ENCODE peak calls at places on chromosomes 12 and 14, in eight cellular contexts. M is NB4, A is uterus, B is H54, Y is A549, E is ovary, C is body of pancreas, R is transverse colon. Q is an unnamed sample.

GRCh38 chr12:94134226-94134795 is 14.1 kb upstream of the PLXNC1 start:
- DNase-seq in C (no peak), Y (peak; percentile 71), E (no peak), M (peak; percentile 76), R (no peak), B (peak; percentile 54), A (peak; percentile 25), Q (no peak)

GRCh38 chr12:70609739-70610491 is 27.3 kb downstream of the PTPRB start:
- DNase-seq in R (peak; percentile 74), C (peak; percentile 25), Y (peak; percentile 21), A (peak; percentile 45), E (no peak), B (peak; percentile 38), M (no peak), Q (peak; percentile 89)

GRCh38 chr14:64232095-64232830 is 61.9 kb downstream of the ESR2 start:
- DNase-seq in B (peak; percentile 63), M (peak; percentile 52), C (no peak), A (no peak), Y (no peak), R (no peak), E (no peak), Q (peak; percentile 46)

GRCh38 chr12:54421175-54421872 is 2.3 kb upstream of the ITGA5 start:
- DNase-seq in E (no peak), R (peak; percentile 62), C (peak; percentile 42), A (peak; percentile 95), Y (no peak), B (no peak), M (no peak), Q (peak; percentile 84)

GRCh38 chr14:33317675-33318074 is 379.0 kb downstream of the NPAS3 start:
- DNase-seq in M (no peak), B (no peak), Y (no peak), E (no peak), C (no peak), A (no peak), R (no peak), Q (no peak)

GRCh38 chr14:58884442-58884841 is 246.7 kb downstream of the DACT1 start:
- DNase-seq in C (no peak), R (no peak), E (no peak), B (no peak), A (no peak), M (peak; percentile 2), Y (no peak), Q (no peak)

GRCh38 chr12:116962197-116962596 is 51.4 kb downstream of the FBXW8 start:
- DNase-seq in R (no peak), C (no peak), M (peak; percentile 63), Y (no peak), B (no peak), A (no peak), E (no peak), Q (no peak)

GRCh38 chr14:91882369-91882768 is 15.0 kb upstream of the TC2N start:
- DNase-seq in R (no peak), B (no peak), A (no peak), Y (no peak), E (no peak), M (no peak), C (no peak), Q (no peak)

GRCh38 chr14:80456200-80456599 is 244.9 kb upstream of the DIO2 start:
- DNase-seq in C (no peak), R (no peak), Y (no peak), M (no peak), B (no peak), A (no peak), E (no peak), Q (no peak)

GRCh38 chr14:70999117-70999516 is 91.9 kb downstream of the PCNX1 start:
- DNase-seq in B (no peak), M (peak; percentile 28), A (no peak), C (no peak), R (no peak), E (no peak), Y (no peak), Q (no peak)

GRCh38 chr14:55777867-55778266 is 197.9 kb downstream of the KTN1 start:
- DNase-seq in C (no peak), R (no peak), B (no peak), A (no peak), E (no peak), Y (no peak), M (no peak), Q (no peak)

GRCh38 chr14:55780156-55780946 is 200.3 kb downstream of the KTN1 start:
- DNase-seq in B (peak; percentile 16), C (peak; percentile 86), A (peak; percentile 47), E (no peak), R (no peak), Y (no peak), M (no peak), Q (peak; percentile 52)

GRCh38 chr14:55781046-55781445 is 201.0 kb downstream of the KTN1 start:
- DNase-seq in E (no peak), Y (no peak), R (no peak), C (no peak), M (no peak), B (no peak), A (no peak), Q (no peak)

DNA sequence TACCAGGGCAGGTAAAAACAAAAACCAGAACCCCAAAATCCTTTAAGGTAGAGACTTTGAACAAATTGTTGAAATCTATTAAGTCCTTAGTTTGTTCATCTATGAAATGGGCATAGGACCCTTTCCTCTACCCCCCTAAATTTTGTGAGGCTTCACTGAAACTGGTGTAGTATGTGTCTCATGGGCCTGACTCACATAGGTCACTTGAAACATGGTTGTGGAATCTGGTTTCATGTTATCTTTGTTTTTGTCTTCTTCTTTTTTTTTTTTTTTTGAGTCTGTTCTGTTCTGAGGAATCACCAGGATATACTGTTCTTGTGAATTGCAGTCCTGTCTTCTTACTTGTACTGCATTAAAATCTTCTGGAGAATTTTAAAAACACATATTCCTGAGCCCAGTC is 202.2 kb downstream of the KTN1 start:
- DNase-seq in A (no peak), B (no peak), E (no peak), M (no peak), Y (no peak), C (no peak), R (no peak), Q (no peak)
- TF ChIP-seq POLR2A in A (no peak), B (no peak), E (no peak), M (no peak), Y (no peak), C (no peak), R (no peak), Q (no peak)

DNA sequence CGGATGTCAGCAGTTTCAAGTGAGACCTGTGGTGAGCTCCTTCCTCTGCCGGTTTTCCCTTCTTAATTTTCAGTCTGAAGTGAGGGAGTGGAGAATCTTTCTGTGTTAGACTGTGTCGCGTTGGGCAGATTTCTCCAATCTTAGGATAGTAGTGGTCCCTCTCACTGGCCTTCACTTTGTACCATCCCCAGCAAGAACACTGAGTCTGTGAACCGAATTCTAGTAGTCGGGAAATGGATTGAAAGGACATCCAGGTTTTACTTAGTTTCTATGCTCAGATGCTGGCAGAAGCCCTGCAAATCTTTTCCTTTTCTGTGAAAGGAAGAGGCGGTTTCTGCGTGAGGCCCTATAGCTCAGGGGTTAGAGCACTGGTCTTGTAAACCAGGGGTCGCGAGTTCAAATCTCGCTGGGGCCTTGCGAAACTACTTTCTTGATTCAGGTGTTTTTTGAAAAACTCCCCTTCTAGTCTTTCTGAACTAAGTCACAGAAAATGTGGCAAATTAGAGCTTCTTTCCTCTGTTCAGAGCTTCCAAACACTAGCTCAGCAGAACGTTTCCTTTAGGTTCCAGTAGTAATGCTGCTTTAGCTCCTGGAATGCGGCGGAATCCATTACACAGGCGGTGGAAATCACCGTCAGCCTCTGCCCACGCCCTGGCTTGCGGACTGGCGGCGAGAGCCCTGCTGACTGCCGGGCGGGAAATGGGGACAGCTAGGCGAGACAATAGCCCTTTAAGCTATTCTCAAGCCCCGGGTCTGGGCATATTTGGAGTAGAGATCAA is 2.8 kb upstream of the RNASE4 start:
- DNase-seq in C (peak; percentile 88), B (no peak), R (peak; percentile 84), E (peak; percentile 82), A (peak; percentile 84), M (peak; percentile 84), Y (peak; percentile 62), Q (peak; percentile 96)
- TF ChIP-seq POLR2A in C (no peak), B (no peak), R (no peak), E (no peak), A (no peak), M (no peak), Y (peak; percentile 10), Q (no peak)

GRCh38 chr14:94295360-94296180 is 2.5 kb upstream of the SERPINA10 start:
- DNase-seq in E (no peak), C (no peak), B (no peak), A (no peak), R (no peak), M (no peak), Y (no peak), Q (no peak)
- TF ChIP-seq POLR2A in E (no peak), C (no peak), B (no peak), A (no peak), R (no peak), M (no peak), Y (no peak), Q (no peak)

DNA sequence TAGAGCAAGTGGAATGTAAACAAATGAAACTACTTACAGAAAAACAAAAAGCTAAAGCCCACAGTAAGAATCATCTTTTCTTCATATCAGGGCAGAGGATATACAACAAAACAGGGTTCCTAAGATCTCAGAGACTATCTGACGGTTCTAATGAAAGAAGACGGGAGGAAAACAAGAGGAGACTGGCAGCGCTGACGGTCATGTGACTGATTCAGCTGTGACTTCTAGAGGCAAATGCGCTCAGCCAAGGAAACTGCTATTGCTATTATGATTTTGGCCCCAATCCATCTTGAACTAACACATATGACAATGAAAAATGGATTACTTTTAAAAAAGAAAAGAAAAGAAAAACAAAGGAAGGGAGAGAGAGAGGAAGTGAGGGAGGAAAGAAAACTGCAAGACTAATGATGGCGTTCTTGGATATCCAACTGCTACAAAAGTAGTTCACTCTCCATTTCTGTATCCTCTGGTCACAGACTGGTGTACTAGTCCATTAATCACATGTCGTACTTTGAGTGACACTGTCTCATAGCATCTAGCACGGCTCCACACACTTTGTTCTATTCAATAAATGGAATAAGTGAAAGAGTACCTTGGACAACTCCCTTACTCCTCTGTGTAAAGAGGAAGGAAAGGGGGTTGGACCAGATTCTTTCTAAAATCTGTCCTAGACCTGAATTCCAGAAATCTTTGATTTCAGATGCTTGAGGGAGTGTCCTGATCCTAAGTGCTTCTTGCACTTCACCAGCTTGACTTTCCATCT is 119.3 kb downstream of the DAD1 start:
- DNase-seq in Y (no peak), C (no peak), R (no peak), B (no peak), A (no peak), M (no peak), E (no peak), Q (no peak)
- TF ChIP-seq POLR2A in Y (no peak), C (no peak), R (no peak), B (no peak), A (no peak), M (no peak), E (no peak), Q (no peak)

DNA sequence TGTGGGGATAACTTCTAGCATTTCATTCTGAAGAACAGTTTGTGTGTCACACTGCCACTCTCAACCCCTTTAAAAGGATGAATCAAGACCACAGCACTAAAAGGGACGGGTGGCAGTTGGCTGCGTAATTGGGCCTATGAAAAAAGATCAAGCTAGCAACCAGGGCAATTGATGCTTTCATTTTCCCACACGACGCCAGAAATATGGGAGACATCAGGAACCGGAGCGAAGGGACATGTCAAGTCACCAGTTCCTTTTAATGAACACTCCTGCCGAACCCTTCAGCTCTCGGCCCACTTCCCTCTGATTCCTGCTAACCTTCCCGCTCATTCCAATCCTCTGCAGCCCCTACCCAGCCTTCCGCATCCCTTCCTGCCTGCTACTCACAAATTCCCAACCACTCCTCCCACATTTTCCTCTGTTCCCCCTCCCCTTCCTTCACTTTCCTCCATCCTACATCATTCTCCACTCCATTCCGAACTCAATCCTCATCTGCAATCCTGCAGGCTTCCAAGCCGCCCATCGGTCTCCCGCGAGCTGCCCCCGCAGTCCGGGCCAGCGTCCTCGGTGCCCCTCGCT is 746 bp downstream of the CSRNP2 start:
- DNase-seq in A (peak; percentile 19), E (no peak), B (peak; percentile 38), Y (peak; percentile 52), C (peak; percentile 16), R (peak; percentile 22), M (peak; percentile 38), Q (no peak)
- TF ChIP-seq POLR2A in A (no peak), E (no peak), B (no peak), Y (no peak), C (no peak), R (no peak), M (no peak), Q (no peak)